ENCODE peak calls at places on chromosomes 12 and 14, in four cellular contexts. P is osteocyte, T is Peyer's patch, A is cardiac muscle cell. D is an unnamed sample.

GRCh38 chr14:74491952-74492351 is 1.2 kb downstream of the NPC2 start:
- DNase-seq in P (no peak), T (peak), A (peak), D (no peak)

GRCh38 chr12:31386364-31386777 is 60.4 kb upstream of the SINHCAF start:
- DNase-seq in P (no peak), T (no peak), A (peak), D (no peak)

GRCh38 chr12:23895792-23896218 is 53.7 kb downstream of the SOX5 start:
- DNase-seq in P (no peak), T (no peak), A (no peak), D (no peak)

GRCh38 chr12:132601171-132601883 is 9.1 kb downstream of the LRCOL1 start:
- DNase-seq in P (no peak), T (no peak), A (no peak), D (no peak)

GRCh38 chr14:71764701-71765347 is 167.4 kb upstream of the RGS6 start:
- DNase-seq in P (no peak), T (no peak), A (no peak), D (no peak)

GRCh38 chr12:70007687-70008086 is 182.7 kb downstream of the MYRFL start:
- DNase-seq in P (no peak), T (no peak), A (no peak), D (no peak)

GRCh38 chr14:91249841-91250616 is 5.5 kb upstream of the GPR68 start:
- DNase-seq in P (no peak), T (peak), A (no peak), D (peak)

GRCh38 chr12:10214131-10214876 is 1.6 kb downstream of the GABARAPL1 start:
- DNase-seq in P (no peak), T (no peak), A (peak), D (no peak)

GRCh38 chr14:103313704-103314103 is 20.3 kb upstream of the EIF5 start:
- DNase-seq in P (no peak), T (no peak), A (no peak), D (no peak)

GRCh38 chr14:103316723-103317122 is 17.3 kb upstream of the EIF5 start:
- DNase-seq in P (no peak), T (no peak), A (no peak), D (no peak)

GRCh38 chr14:103315941-103316340 is 18.1 kb upstream of the EIF5 start:
- DNase-seq in P (no peak), T (no peak), A (no peak), D (no peak)

GRCh38 chr14:103315368-103315911 is 18.6 kb upstream of the EIF5 start:
- DNase-seq in P (no peak), T (no peak), A (no peak), D (no peak)

DNA sequence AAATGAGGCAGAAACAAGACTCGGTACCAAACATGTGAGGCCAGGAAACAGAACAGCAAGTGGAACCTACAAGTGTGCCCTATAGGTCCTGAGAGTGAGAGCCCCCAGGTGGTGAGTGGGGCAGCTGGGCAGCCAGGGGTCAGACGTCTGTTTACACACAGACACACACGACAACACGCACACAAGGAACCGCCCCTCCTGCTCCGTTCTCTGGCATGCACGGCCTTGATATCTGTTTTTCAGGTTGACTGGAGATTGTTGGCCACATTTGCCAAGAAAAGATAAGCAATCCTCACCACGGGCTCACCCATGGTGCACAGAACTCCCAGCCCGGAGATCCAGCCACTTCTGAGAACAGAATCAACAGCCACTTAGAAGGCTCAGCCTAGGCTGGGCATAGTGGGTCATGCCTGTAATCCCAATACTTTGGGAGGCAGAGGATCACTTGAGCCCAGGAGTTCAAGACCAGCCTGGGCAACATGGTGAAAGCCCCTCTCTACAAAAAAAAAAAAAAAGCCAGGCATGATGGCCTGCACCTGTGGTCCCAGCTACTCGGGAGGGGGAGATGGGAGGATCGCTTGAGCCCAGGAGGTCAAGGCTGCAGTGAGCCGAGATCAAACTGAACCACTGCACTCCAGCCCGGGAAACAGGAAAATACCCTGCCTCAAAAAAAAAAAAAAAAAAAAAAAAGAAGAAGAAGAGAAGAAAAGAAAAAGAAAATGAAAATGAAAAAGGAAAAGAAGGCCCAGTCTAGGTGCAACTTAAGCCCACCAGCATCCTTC is 19.4 kb upstream of the EIF5 start:
- DNase-seq in P (no peak), T (no peak), A (no peak), D (no peak)
- TF ChIP-seq CTCF in P (no peak), T (no peak), A (no peak), D (no peak)

DNA sequence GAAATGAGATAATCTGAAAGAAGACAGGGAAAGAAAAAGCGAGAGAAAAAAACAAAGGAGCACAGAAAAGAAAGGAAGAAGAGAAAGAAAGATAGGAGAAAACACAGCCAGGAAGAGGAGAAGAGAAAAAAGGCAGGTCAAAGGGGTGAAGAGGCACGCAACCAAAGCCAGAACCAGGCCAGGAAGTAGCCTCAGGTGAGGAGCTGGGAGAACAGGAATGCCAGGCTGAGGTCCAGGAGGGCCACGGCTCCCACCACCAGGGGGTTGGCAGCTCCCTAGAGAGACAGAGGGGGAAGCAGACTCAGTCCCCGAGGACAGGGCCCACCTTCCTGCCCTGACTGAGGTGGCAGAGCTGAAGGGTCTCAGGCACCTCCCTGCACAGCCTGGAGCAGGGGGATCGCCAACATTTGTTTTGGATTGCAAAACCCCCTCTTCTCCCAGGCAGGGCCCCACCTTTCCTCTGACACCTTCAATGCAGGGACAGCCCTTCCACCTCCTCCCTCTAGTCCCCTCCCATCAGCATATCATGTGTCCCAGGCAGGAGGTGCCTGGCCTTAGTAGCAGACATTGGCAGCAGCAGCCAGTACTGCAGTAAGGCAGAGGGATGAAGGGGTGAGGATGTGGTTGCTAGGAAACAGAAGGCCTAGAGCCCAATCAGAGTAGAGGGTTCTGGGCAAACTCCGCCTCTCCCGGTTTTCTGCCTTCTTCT is 2.0 kb upstream of the AP1G2 start:
- DNase-seq in P (no peak), T (no peak), A (peak), D (no peak)
- TF ChIP-seq CTCF in P (no peak), T (no peak), A (no peak), D (no peak)

GRCh38 chr12:49019435-49020317 is 1.1 kb upstream of the PRKAG1 start:
- DNase-seq in P (no peak), T (peak), A (peak), D (peak)
- TF ChIP-seq CTCF in P (peak), T (no peak), A (peak), D (no peak)

GRCh38 chr12:108768591-108769500 is 37.5 kb upstream of the CORO1C start:
- DNase-seq in P (no peak), T (peak), A (peak), D (peak)
- TF ChIP-seq CTCF in P (no peak), T (peak), A (peak), D (no peak)

D was measured in natural killer cell.